ENCODE peak calls at places on chromosome 20, in eight cellular contexts. J, C, G, X, N, T, A and P are unnamed samples.
A peak's percentile ranks its signal among the peaks of the same experiment; 100 is the strongest.

GRCh38 chr20:38498909-38499308 is 26.3 kb downstream of the RALGAPB start:
- DNase-seq in J (no peak), N (no peak), G (no peak), C (no peak), X (no peak), A (no peak), T (no peak), P (no peak)

GRCh38 chr20:43925786-43926185 is 11.1 kb downstream of the TOX2 start:
- DNase-seq in N (no peak), T (no peak), G (no peak), A (peak; percentile 60), C (peak; percentile 42), J (no peak), X (peak; percentile 56), P (no peak)

GRCh38 chr20:46552460-46553420 is 2.3 kb upstream of the OCSTAMP start:
- DNase-seq in C (no peak), T (no peak), X (no peak), J (no peak), A (no peak), G (no peak), N (no peak), P (no peak)

GRCh38 chr20:58481541-58482021 is 33.6 kb downstream of the APCDD1L start:
- DNase-seq in A (no peak), C (peak; percentile 69), X (no peak), N (peak; percentile 88), T (peak; percentile 45), J (no peak), G (peak; percentile 66), P (no peak)

GRCh38 chr20:50315811-50316551 is 125.4 kb downstream of the CEBPB start:
- DNase-seq in T (no peak), G (no peak), C (no peak), X (no peak), J (no peak), A (no peak), N (no peak), P (no peak)

GRCh38 chr20:13212750-13213149 is 8.3 kb upstream of the ISM1 start:
- DNase-seq in X (no peak), T (no peak), J (peak; percentile 19), A (no peak), N (no peak), G (no peak), C (no peak), P (no peak)

GRCh38 chr20:14582855-14583254 is 245.4 kb upstream of the FLRT3 start:
- DNase-seq in T (no peak), X (no peak), G (no peak), A (no peak), C (no peak), J (no peak), N (no peak), P (no peak)

GRCh38 chr20:36333841-36334240 is 27.7 kb downstream of the DLGAP4 start:
- DNase-seq in G (no peak), J (no peak), X (peak; percentile 15), T (no peak), A (no peak), C (no peak), N (no peak), P (no peak)

GRCh38 chr20:41499961-41500725 is 118.0 kb downstream of the CHD6 start:
- DNase-seq in N (no peak), C (no peak), A (no peak), G (no peak), J (peak; percentile 15), X (no peak), T (no peak), P (no peak)

GRCh38 chr20:25054995-25055629 is 2.8 kb downstream of the ACSS1 start:
- DNase-seq in J (no peak), T (no peak), G (no peak), X (no peak), C (no peak), A (peak; percentile 61), N (no peak), P (no peak)

GRCh38 chr20:58515240-58516212 is at the start of gene APCDD1L:
- DNase-seq in T (no peak), N (peak; percentile 56), G (no peak), C (peak; percentile 92), A (no peak), X (no peak), J (no peak), P (no peak)

GRCh38 chr20:20677186-20677585 is 35.3 kb downstream of the RALGAPA2 start:
- DNase-seq in N (no peak), X (no peak), A (no peak), T (no peak), C (no peak), G (no peak), J (peak; percentile 10), P (no peak)

GRCh38 chr20:60510356-60510755 is 552.1 kb downstream of the CDH26 start:
- DNase-seq in T (no peak), X (no peak), C (no peak), G (no peak), J (no peak), A (no peak), N (no peak), P (no peak)

GRCh38 chr20:35474504-35474903 is 19.1 kb downstream of the CEP250 start:
- DNase-seq in X (no peak), C (no peak), A (no peak), J (no peak), N (no peak), G (no peak), T (no peak), P (no peak)

GRCh38 chr20:36196676-36197075 is 39.6 kb upstream of the AAR2 start:
- DNase-seq in X (no peak), G (no peak), T (no peak), J (no peak), C (no peak), N (no peak), A (no peak), P (no peak)